ENCODE peak calls at places on chromosomes 3 and 15, in five cellular contexts. One of them, this sample, is unnamed.

GRCh38 chr3:142852009-142852408 is 36.9 kb downstream of the PCOLCE2 start:
- DNase-seq in K562: no peak
- DNase-seq in A549: no peak
- DNase-seq in HepG2: no peak
- DNase-seq in H1: no peak
- DNase-seq in this sample: no peak

GRCh38 chr3:127749361-127749760 is 73.0 kb downstream of the MGLL start:
- DNase-seq in K562: no peak
- DNase-seq in A549: no peak
- DNase-seq in HepG2: no peak
- DNase-seq in H1: no peak
- DNase-seq in this sample: peak

GRCh38 chr3:136068708-136069107 is 103.2 kb downstream of the PPP2R3A start:
- DNase-seq in K562: no peak
- DNase-seq in A549: no peak
- DNase-seq in HepG2: no peak
- DNase-seq in H1: no peak
- DNase-seq in this sample: peak

GRCh38 chr15:60865507-60865906 is 363.6 kb downstream of the RORA start:
- DNase-seq in K562: no peak
- DNase-seq in A549: no peak
- DNase-seq in HepG2: no peak
- DNase-seq in H1: no peak
- DNase-seq in this sample: peak

GRCh38 chr3:123561188-123561587 is 23.7 kb downstream of the HACD2 start:
- DNase-seq in K562: no peak
- DNase-seq in A549: no peak
- DNase-seq in HepG2: no peak
- DNase-seq in H1: no peak
- DNase-seq in this sample: no peak

GRCh38 chr15:40829155-40829554 is 647 bp upstream of the PPP1R14D start:
- DNase-seq in K562: no peak
- DNase-seq in A549: no peak
- DNase-seq in HepG2: no peak
- DNase-seq in H1: no peak
- DNase-seq in this sample: no peak

GRCh38 chr15:74653426-74654082 is 37.9 kb downstream of the CLK3 start:
- DNase-seq in K562: no peak
- DNase-seq in A549: no peak
- DNase-seq in HepG2: no peak
- DNase-seq in H1: no peak
- DNase-seq in this sample: peak

GRCh38 chr15:43998607-43999006 is 171.8 kb downstream of the WDR76 start:
- DNase-seq in K562: no peak
- DNase-seq in A549: no peak
- DNase-seq in HepG2: no peak
- DNase-seq in H1: no peak
- DNase-seq in this sample: peak

GRCh38 chr15:92822216-92823144 is 77.6 kb upstream of the CHD2 start:
- DNase-seq in K562: no peak
- DNase-seq in A549: no peak
- DNase-seq in HepG2: no peak
- DNase-seq in H1: no peak
- DNase-seq in this sample: no peak

GRCh38 chr3:24503499-24504176 is 9.0 kb upstream of the THRB start:
- DNase-seq in K562: no peak
- DNase-seq in A549: no peak
- DNase-seq in HepG2: no peak
- DNase-seq in H1: no peak
- DNase-seq in this sample: no peak

GRCh38 chr3:102471001-102471400 is 36.2 kb downstream of the ZPLD1 start:
- DNase-seq in K562: no peak
- DNase-seq in A549: no peak
- DNase-seq in HepG2: no peak
- DNase-seq in H1: peak
- DNase-seq in this sample: no peak

GRCh38 chr3:140472621-140473020 is 205.2 kb upstream of the TRIM42 start:
- DNase-seq in K562: no peak
- DNase-seq in A549: no peak
- DNase-seq in HepG2: no peak
- DNase-seq in H1: no peak
- DNase-seq in this sample: no peak

GRCh38 chr3:118801899-118802298 is 232.7 kb downstream of the IGSF11 start:
- DNase-seq in K562: no peak
- DNase-seq in A549: no peak
- DNase-seq in HepG2: no peak
- DNase-seq in H1: no peak
- DNase-seq in this sample: no peak

GRCh38 chr3:13277130-13277783 is 142.9 kb downstream of the NUP210 start:
- DNase-seq in K562: no peak
- DNase-seq in A549: no peak
- DNase-seq in HepG2: no peak
- DNase-seq in H1: no peak
- DNase-seq in this sample: no peak

GRCh38 chr15:77009646-77010311 is 14.9 kb downstream of the PSTPIP1 start:
- DNase-seq in K562: no peak
- DNase-seq in A549: no peak
- DNase-seq in HepG2: no peak
- DNase-seq in H1: no peak
- DNase-seq in this sample: peak

GRCh38 chr3:151135548-151136337 is 50.3 kb downstream of the MED12L start:
- DNase-seq in K562: no peak
- DNase-seq in A549: no peak
- DNase-seq in HepG2: no peak
- DNase-seq in H1: no peak
- DNase-seq in this sample: no peak

GRCh38 chr3:133956982-133957381 is 61.3 kb upstream of the RAB6B start:
- DNase-seq in K562: no peak
- DNase-seq in A549: no peak
- DNase-seq in HepG2: no peak
- DNase-seq in H1: no peak
- DNase-seq in this sample: no peak

GRCh38 chr3:102354818-102355515 is 79.8 kb upstream of the ZPLD1 start:
- DNase-seq in K562: no peak
- DNase-seq in A549: no peak
- DNase-seq in HepG2: no peak
- DNase-seq in H1: no peak
- DNase-seq in this sample: peak

GRCh38 chr3:112773864-112774263 is 72.8 kb downstream of the CD200R1L start:
- DNase-seq in K562: no peak
- DNase-seq in A549: peak
- DNase-seq in HepG2: no peak
- DNase-seq in H1: no peak
- DNase-seq in this sample: no peak

GRCh38 chr3:142609136-142609535 is 12.9 kb downstream of the PLS1 start:
- DNase-seq in K562: no peak
- DNase-seq in A549: no peak
- DNase-seq in HepG2: no peak
- DNase-seq in H1: no peak
- DNase-seq in this sample: no peak

GRCh38 chr3:58032186-58032585 is 24.0 kb downstream of the FLNB start:
- DNase-seq in K562: no peak
- DNase-seq in A549: no peak
- DNase-seq in HepG2: no peak
- DNase-seq in H1: no peak
- DNase-seq in this sample: peak

GRCh38 chr3:58036287-58037032 is 28.2 kb downstream of the FLNB start:
- DNase-seq in K562: no peak
- DNase-seq in A549: no peak
- DNase-seq in HepG2: no peak
- DNase-seq in H1: no peak
- DNase-seq in this sample: no peak

GRCh38 chr3:58037141-58037910 is 29.1 kb downstream of the FLNB start:
- DNase-seq in K562: no peak
- DNase-seq in A549: no peak
- DNase-seq in HepG2: no peak
- DNase-seq in H1: no peak
- DNase-seq in this sample: no peak

GRCh38 chr3:58035512-58035867 is 27.3 kb downstream of the FLNB start:
- DNase-seq in K562: no peak
- DNase-seq in A549: no peak
- DNase-seq in HepG2: no peak
- DNase-seq in H1: no peak
- DNase-seq in this sample: no peak

DNA sequence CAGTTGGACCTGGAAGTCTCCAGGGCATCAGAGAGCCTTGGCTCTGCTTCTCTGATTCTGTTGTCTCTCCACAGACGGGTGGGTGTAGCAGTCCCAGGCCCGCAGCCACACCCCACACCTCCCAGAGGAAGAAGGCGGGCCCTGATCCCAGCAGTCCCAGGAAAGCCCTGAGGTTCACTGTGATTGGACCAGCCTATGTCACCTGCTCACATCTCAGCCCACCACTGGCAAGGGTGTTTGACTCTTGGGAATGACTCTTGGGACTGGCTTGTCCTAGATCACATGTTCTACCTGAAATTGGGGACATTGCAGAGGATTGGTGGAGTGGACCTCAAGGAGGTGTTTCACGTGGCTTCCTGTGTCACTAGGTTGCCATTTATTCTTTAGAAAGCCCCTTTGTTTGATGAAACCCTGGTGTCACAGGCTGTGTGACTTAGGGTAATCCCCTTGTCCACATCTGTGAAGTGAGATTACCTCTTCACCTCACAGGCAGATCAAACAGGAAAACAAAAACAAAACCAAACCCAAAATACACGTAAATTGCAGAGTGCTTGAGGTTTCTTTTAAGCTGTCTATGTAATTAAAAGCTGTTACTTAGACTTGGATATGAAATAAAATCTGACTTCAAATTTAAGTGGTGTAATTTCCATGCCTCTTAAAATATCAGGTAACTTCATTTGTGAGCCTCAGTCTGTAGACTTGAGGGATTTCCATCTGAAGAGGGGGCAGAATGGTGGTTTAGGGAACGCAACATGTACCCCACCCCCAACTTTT is 26.7 kb downstream of the FLNB start:
- DNase-seq in K562: peak
- DNase-seq in A549: no peak
- DNase-seq in HepG2: no peak
- DNase-seq in H1: no peak
- DNase-seq in this sample: no peak
- TF ChIP-seq USF2 in K562: peak
- TF ChIP-seq USF2 in A549: peak
- TF ChIP-seq USF2 in HepG2: no peak
- TF ChIP-seq USF2 in H1: no peak
- TF ChIP-seq USF2 in this sample: no peak

GRCh38 chr3:10783360-10784346 is 32.4 kb upstream of the SLC6A11 start:
- DNase-seq in K562: peak
- DNase-seq in A549: peak
- DNase-seq in HepG2: peak
- DNase-seq in H1: peak
- DNase-seq in this sample: peak
- TF ChIP-seq RFX5 in K562: no peak
- TF ChIP-seq RFX5 in A549: no peak
- TF ChIP-seq RFX5 in HepG2: no peak
- TF ChIP-seq RFX5 in H1: no peak
- TF ChIP-seq RFX5 in this sample: no peak

GRCh38 chr3:71662553-71662952 is 62.6 kb downstream of the EIF4E3 start:
- DNase-seq in K562: no peak
- DNase-seq in A549: no peak
- DNase-seq in HepG2: no peak
- DNase-seq in H1: no peak
- DNase-seq in this sample: no peak

GRCh38 chr3:71662056-71662455 is 63.1 kb downstream of the EIF4E3 start:
- DNase-seq in K562: no peak
- DNase-seq in A549: no peak
- DNase-seq in HepG2: no peak
- DNase-seq in H1: no peak
- DNase-seq in this sample: no peak

GRCh38 chr3:71658131-71658530 is 67.1 kb downstream of the EIF4E3 start:
- DNase-seq in K562: no peak
- DNase-seq in A549: no peak
- DNase-seq in HepG2: no peak
- DNase-seq in H1: no peak
- DNase-seq in this sample: peak

DNA sequence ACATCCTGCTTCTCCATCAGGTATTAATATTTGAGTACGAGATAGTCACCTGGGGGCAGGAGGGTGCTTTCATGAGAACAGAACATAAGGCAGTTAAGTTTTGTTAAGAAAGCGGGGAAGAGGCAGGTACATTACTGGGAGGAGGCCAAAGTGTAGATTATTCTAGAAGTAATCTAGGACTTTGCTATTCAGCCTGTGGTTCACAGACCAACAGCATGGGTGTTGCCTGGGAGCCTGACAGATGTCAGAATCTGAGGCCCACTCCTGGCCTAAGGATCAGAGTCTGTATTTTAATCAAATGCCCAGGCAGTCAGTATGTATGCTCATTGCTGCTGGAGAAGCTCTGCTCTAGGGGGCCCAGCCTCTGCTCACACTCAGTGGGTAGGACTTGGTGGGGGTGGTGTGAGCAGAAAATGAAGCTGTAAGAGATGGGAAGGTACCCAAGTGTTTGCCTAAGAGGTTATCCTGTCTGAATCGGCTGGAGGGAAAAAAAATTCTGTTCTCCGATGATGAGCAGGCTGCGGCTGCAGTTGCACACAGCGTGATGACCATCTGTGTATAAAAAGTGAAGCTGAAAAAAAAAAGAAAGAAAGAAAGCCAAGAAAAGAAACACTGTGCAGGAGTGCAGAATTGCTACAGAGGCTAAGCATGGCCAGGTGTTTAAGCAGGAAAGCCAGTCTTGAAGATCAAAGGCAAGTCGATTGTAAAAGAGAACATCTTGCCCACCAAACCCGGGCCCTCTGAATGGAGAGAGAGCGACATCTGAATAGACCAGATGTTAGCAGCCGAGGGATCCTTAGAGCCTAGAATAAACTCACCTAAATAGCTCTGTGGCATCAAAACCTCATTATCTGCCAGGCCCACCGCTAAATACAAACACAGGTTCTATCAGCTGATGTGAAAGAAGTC is 65.2 kb downstream of the EIF4E3 start:
- DNase-seq in K562: no peak
- DNase-seq in A549: no peak
- DNase-seq in HepG2: no peak
- DNase-seq in H1: no peak
- DNase-seq in this sample: peak
- TF ChIP-seq MAFK in K562: no peak
- TF ChIP-seq MAFK in A549: no peak
- TF ChIP-seq MAFK in HepG2: no peak
- TF ChIP-seq MAFK in H1: no peak
- TF ChIP-seq MAFK in this sample: no peak

DNA sequence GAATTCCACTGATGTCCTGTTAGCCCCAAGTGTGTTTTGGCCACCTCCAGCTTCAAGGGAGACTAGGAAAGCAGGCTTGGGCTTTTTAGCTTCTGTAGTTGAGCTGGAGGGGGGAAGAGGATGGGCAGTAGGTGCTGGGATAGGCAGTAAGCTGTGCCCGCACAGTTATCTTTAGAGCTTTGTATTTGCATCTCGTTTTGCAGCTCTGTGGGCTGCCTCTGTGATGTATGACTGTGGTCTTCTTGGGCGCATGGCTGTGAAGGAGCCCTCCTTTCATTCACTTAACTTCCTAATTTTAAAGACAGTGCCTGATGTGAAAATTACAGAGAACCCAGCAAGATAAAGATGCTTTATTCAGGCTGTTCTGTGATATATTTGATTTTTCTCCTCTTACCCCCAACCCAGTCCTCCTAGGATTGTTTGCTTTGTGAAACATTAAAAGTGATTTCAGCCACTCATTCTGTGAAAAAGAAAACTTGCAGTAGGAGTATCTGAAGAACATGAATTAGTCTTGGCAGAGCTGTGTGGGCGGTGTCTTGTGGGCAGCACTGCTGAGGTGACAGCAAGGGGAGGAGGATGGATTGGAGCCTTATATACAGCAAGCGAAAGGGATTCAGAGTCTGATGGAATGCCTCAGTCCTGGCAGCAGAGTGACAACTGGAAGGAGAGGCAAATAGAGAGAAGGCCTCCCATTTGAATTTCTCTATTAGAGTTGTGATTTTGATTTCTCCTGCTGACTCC is 74.3 kb downstream of the LARS2 start:
- DNase-seq in K562: no peak
- DNase-seq in A549: no peak
- DNase-seq in HepG2: no peak
- DNase-seq in H1: no peak
- DNase-seq in this sample: peak
- TF ChIP-seq USF2 in K562: no peak
- TF ChIP-seq USF2 in A549: no peak
- TF ChIP-seq USF2 in HepG2: no peak
- TF ChIP-seq USF2 in H1: no peak
- TF ChIP-seq USF2 in this sample: no peak

This sample was measured in IMR-90.